ENCODE peak calls at places on chromosomes 2 and 18, in six cellular contexts. Y is NT2/D1, M is right lobe of liver, Q is upper lobe of right lung, J is spleen, T is aorta. S is an unnamed sample. For H3K4me1 and H3K36me3, the result is how much of the 10 kb centered on the place peaks cover.

GRCh38 chr2:97645112-97645699 is 656 bp upstream of the COX5B start:
- DNase-seq in T (peak), Q (peak), M (no peak), Y (no peak), J (peak), S (no peak)

GRCh38 chr2:164792316-164793127 is 49.1 kb downstream of the COBLL1 start:
- DNase-seq in Y (no peak), T (no peak), M (no peak), J (no peak), Q (no peak), S (no peak)

GRCh38 chr2:30445266-30445821 is 1.7 kb upstream of the LCLAT1 start:
- DNase-seq in T (no peak), J (no peak), M (no peak), Q (no peak), Y (no peak), S (no peak)

GRCh38 chr2:21263622-21264021 is 139.9 kb downstream of the TDRD15 start:
- DNase-seq in M (no peak), J (no peak), Q (no peak), Y (no peak), T (no peak), S (no peak)

GRCh38 chr2:85427300-85427699 is 8.8 kb downstream of the SH2D6 start:
- DNase-seq in M (peak), Y (no peak), Q (no peak), T (no peak), J (no peak), S (no peak)

GRCh38 chr2:23767871-23768611 is 158.9 kb downstream of the ATAD2B start:
- DNase-seq in T (no peak), Y (no peak), Q (no peak), J (no peak), M (no peak), S (no peak)

GRCh38 chr2:239187464-239188253 is 213.2 kb downstream of the HDAC4 start:
- DNase-seq in Y (no peak), T (peak), Q (peak), M (peak), J (no peak), S (no peak)

GRCh38 chr18:45050712-45051639 is 370.3 kb downstream of the SETBP1 start:
- DNase-seq in J (no peak), M (no peak), Q (no peak), T (no peak), Y (no peak), S (no peak)

GRCh38 chr18:72541871-72542690 is 2.1 kb downstream of the CBLN2 start:
- DNase-seq in Q (no peak), M (no peak), T (peak), Y (no peak), J (no peak), S (no peak)

GRCh38 chr2:173881466-173881865 is 83.7 kb downstream of the SP3 start:
- DNase-seq in J (no peak), Q (no peak), M (no peak), T (no peak), Y (no peak), S (no peak)

GRCh38 chr2:85843543-85843942 is 45.2 kb downstream of the ST3GAL5 start:
- DNase-seq in J (no peak), Y (peak), Q (no peak), T (no peak), M (no peak), S (no peak)

GRCh38 chr2:144835634-144836351 is 315.9 kb upstream of the ZEB2 start:
- DNase-seq in Y (no peak), J (no peak), T (no peak), M (no peak), Q (no peak), S (no peak)

GRCh38 chr2:100427627-100428258 is 10.3 kb upstream of the CHST10 start:
- DNase-seq in T (no peak), J (no peak), Y (peak), M (no peak), Q (peak), S (peak)

GRCh38 chr2:174024524-174025270 is 59.5 kb upstream of the SP3 start:
- DNase-seq in T (peak), M (no peak), Q (peak), J (no peak), Y (no peak), S (no peak)

GRCh38 chr18:47815486-47816270 is 114.8 kb downstream of the SMAD2 start:
- DNase-seq in M (no peak), Y (peak), Q (no peak), J (no peak), T (no peak), S (no peak)

GRCh38 chr2:69677914-69678313 is 34.4 kb upstream of the AAK1 start:
- DNase-seq in T (no peak), Q (no peak), M (no peak), J (no peak), Y (no peak), S (no peak)

GRCh38 chr2:42076357-42076921 is 28.6 kb downstream of the PKDCC start:
- DNase-seq in J (no peak), M (no peak), Q (no peak), Y (no peak), T (no peak), S (no peak)

GRCh38 chr2:234835738-234836137 is 116.1 kb upstream of the SH3BP4 start:
- DNase-seq in Y (no peak), J (no peak), M (no peak), Q (no peak), T (no peak), S (no peak)

GRCh38 chr2:129738799-129739198 is 240.7 kb upstream of the RAB6C start:
- DNase-seq in T (no peak), M (no peak), J (no peak), Y (no peak), Q (no peak), S (no peak)

GRCh38 chr18:7696846-7697245 is 129.7 kb downstream of the PTPRM start:
- DNase-seq in M (no peak), Y (no peak), J (no peak), Q (no peak), T (no peak), S (no peak)

GRCh38 chr2:54208364-54209240 is 47.4 kb downstream of the TSPYL6 start:
- DNase-seq in Y (no peak), J (no peak), Q (no peak), M (no peak), T (no peak), S (no peak)

GRCh38 chr2:81324046-81324445 is 1019.5 kb upstream of the LRRTM1 start:
- DNase-seq in J (no peak), Q (no peak), T (no peak), Y (peak), M (no peak), S (peak)

GRCh38 chr2:189056200-189057106 is 82.3 kb downstream of the COL3A1 start:
- DNase-seq in T (no peak), Q (no peak), Y (no peak), M (no peak), J (no peak), S (no peak)

GRCh38 chr2:239639366-239640185 is 238.8 kb upstream of the HDAC4 start:
- DNase-seq in Y (no peak), Q (no peak), T (no peak), M (no peak), J (no peak), S (no peak)

GRCh38 chr2:3595985-3596384 is 1.1 kb downstream of the COLEC11 start:
- DNase-seq in Q (no peak), T (peak), Y (no peak), J (no peak), M (no peak), S (no peak)

GRCh38 chr2:229715895-229716507 is 1.6 kb upstream of the DNER start:
- DNase-seq in Y (no peak), Q (no peak), T (no peak), M (no peak), J (no peak), S (no peak)

GRCh38 chr2:100741880-100742814 is 77.8 kb upstream of the NPAS2 start:
- DNase-seq in J (no peak), Q (no peak), T (no peak), M (no peak), Y (no peak), S (no peak)

GRCh38 chr2:25567406-25567805 is 106.0 kb downstream of the DTNB start:
- DNase-seq in Q (no peak), T (no peak), J (no peak), Y (no peak), M (no peak), S (no peak)

GRCh38 chr2:159169187-159169586 is 117.3 kb downstream of the WDSUB1 start:
- DNase-seq in Y (no peak), Q (no peak), J (no peak), M (no peak), T (no peak), S (no peak)

GRCh38 chr18:72822202-72822601 is 45.6 kb downstream of the NETO1 start:
- DNase-seq in Q (no peak), T (no peak), M (no peak), J (no peak), Y (no peak), S (no peak)

DNA sequence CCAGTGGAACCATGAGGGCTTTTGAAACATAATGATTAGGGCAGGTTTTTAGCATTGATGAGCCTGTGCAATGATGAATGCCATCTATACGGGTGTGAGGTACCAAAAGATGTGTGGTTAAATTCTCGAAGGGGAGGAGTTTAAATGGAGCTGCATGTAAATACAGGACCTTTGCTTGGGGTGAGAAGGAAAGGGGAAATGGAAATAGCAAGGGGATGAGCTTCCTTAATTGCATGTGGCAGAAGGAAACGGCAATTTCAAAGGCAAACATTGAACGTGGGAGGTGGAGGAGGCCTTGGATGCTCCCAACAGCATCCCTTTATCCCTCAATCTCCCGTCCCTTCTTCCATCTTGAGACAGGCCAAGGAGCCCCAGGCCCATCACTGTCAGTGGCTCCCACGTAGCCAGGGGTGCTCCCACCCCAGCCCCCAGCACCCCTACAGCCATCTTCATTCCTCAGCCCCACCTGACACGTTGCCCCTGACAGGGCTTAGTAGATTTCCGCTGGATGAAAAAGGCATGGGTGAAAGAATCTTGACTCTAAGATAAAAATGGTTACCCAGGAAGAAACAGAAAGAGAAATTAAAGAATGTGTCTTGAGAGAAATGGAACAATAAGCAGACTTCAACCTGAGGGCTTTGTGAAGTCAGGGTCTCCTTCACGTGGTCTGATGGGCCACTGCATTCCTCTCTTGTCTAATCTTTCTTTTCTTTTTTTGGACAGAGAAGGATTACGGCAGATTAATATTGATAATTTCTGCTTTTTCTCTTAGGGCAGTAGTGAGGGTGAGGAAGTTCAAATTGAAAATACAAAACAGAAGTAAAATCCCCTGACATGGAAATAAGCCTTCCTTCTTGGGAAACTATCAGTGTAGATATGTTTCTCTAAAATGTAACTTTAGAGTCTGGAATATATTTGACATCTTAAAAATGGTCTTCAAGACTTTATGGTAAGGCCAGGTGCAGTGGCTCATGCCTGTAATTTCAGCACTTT is 32.6 kb downstream of the INPP5D start:
- DNase-seq in Y (no peak), J (no peak), T (peak), M (peak), Q (peak), S (no peak)
- H3K4me1 ChIP-seq in Y (under half), J (under half), T (under half), M (under half), Q (under half), S (under half)

DNA sequence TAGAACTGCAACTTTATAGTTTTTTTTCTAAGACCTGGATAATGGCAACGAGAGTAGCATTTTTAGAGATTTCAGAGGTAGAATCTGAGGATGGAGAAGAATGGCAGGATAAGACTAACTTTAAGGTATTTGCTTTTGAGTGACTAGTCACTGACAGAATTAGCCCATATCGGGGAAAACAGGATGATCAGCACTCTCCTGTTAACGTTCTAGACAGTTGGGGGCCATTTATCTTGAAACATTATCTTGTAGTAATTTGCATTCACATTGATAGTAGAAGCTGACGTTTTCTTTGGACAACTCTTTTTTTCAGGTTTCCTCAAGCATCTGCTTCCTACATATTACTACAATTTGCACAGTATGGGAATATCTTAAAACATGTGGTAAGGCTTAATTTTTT is 32.9 kb downstream of the NUP35 start:
- DNase-seq in J (no peak), Q (no peak), Y (no peak), T (no peak), M (no peak), S (no peak)
- H3K36me3 ChIP-seq in J (under half), Q (under half), Y (half or more), T (under half), M (under half), S (under half)

DNA sequence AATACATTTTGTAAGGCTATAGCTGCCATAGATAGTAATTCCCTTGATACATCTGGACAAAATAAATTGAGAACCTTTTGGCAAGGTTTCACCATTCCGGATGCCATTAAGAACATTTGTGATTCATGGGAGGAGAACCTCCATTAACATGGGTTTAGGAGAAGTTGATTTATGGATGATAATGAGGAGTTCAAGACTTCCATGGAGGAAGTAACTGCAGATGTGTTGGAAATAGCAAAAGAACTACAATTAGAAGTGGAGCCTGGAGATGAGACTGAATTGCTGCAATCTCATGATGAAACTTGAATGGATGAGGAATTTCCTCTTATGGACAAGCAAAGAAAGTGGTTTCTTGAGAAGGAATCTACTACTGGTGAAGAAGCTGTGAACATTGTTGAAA is 17.3 kb downstream of the PHLPP1 start:
- DNase-seq in Y (no peak), T (no peak), Q (no peak), J (no peak), M (no peak), S (no peak)
- H3K4me1 ChIP-seq in Y (under half), T (under half), Q (under half), J (under half), M (under half), S (under half)

DNA sequence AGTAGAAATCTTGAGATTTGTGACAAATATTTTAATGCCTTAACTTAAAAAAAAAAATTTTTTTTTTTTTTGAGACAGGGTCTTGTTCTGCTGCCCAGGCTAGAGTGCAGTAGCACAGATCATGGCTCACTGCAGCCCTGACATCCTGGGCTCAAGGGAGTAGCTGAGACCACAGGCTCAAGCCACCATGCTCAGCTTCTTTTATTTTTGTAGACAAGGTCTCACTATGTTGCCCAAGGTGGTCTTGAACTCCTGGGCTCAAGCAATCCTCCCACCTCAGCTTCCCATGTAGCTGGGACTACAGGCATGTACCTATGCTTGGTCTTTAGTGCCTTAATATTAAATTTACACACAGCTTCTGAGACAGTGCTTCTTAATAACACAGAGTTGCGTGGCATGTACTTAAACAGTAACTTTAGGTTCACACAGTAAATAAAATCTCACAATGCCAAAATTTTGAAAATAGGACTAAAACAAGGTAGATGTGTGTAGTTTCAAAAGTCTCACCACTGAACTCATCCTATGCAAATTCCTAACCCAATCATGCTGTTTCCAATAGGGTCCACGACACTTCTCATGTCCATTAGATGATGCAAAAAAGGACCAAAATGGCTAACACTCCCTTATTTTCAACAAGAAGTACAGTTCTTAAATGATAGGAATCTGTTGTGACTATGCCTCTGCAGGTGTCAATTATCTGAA is 4.1 kb downstream of the HSPD1 start:
- DNase-seq in Y (no peak), T (no peak), M (no peak), J (no peak), Q (no peak), S (no peak)
- H3K36me3 ChIP-seq in Y (half or more), T (under half), M (under half), J (under half), Q (half or more), S (under half)

GRCh38 chr2:65382323-65382722 is 50.1 kb downstream of the SPRED2 start:
- DNase-seq in J (no peak), M (no peak), T (no peak), Y (no peak), Q (no peak), S (no peak)

GRCh38 chr2:65386340-65386739 is 46.1 kb downstream of the SPRED2 start:
- DNase-seq in T (no peak), J (no peak), M (no peak), Y (no peak), Q (no peak), S (no peak)

GRCh38 chr2:65381607-65382032 is 50.8 kb downstream of the SPRED2 start:
- DNase-seq in M (no peak), T (no peak), J (no peak), Y (no peak), Q (no peak), S (no peak)

GRCh38 chr2:65382776-65383357 is 49.5 kb downstream of the SPRED2 start:
- DNase-seq in Y (no peak), T (peak), J (peak), Q (peak), M (peak), S (no peak)

GRCh38 chr2:65383571-65384488 is 48.6 kb downstream of the SPRED2 start:
- DNase-seq in Y (no peak), J (no peak), Q (no peak), T (no peak), M (no peak), S (no peak)
- H3K4me1 ChIP-seq in Y (under half), J (under half), Q (half or more), T (under half), M (under half), S (under half)

DNA sequence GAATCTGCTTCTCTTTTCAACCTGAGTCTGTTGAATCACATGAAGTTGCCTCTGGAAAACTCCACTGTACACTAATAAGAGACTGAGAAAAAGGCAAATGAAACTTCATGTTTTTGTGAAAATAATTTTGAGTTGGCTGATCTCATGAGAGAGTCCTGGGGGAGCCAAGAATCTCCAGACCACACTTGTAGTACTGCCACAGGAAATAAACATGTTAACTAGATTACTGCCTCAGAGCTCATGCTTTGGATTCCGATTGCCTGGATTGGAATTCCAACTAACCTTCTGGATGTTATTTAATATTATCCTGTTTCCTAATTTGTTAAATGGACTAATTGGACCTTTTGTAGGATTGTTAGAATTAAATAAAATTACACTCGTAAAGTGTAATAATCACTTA is 25.2 kb downstream of the NUP35 start:
- DNase-seq in Q (no peak), J (no peak), Y (no peak), M (no peak), T (no peak), S (no peak)
- H3K36me3 ChIP-seq in Q (under half), J (under half), Y (half or more), M (under half), T (under half), S (under half)

S was measured in iPS DF 6.9.